ENCODE peak calls at places on chromosomes 16 and 17, in eight cellular contexts. One of them, this sample, is unnamed.

GRCh38 chr16:58847902-58848661 is 114.0 kb upstream of the GOT2 start:
- DNase-seq in OCI-LY7: no peak
- DNase-seq in effector CD4-positive, alpha-beta T cell: no peak
- DNase-seq in dorsolateral prefrontal cortex: no peak
- DNase-seq in EL: no peak
- DNase-seq in NCI-H1105: no peak
- DNase-seq in NT2/D1: peak; percentile 44
- DNase-seq in astrocyte of the cerebellum: no peak
- DNase-seq in this sample: no peak

GRCh38 chr16:55471448-55472097 is 7.4 kb upstream of the MMP2 start:
- DNase-seq in astrocyte of the cerebellum: no peak
- DNase-seq in effector CD4-positive, alpha-beta T cell: no peak
- DNase-seq in OCI-LY7: no peak
- DNase-seq in NCI-H1105: no peak
- DNase-seq in NT2/D1: no peak
- DNase-seq in EL: peak; percentile 89
- DNase-seq in dorsolateral prefrontal cortex: no peak
- DNase-seq in this sample: no peak

GRCh38 chr17:17132746-17133145 is 73.4 kb downstream of the PLD6 start:
- DNase-seq in NT2/D1: no peak
- DNase-seq in NCI-H1105: no peak
- DNase-seq in EL: no peak
- DNase-seq in astrocyte of the cerebellum: no peak
- DNase-seq in effector CD4-positive, alpha-beta T cell: no peak
- DNase-seq in OCI-LY7: no peak
- DNase-seq in dorsolateral prefrontal cortex: no peak
- DNase-seq in this sample: no peak

GRCh38 chr17:30236807-30237206 is 1.3 kb upstream of the SLC6A4 start:
- DNase-seq in EL: peak; percentile 56
- DNase-seq in dorsolateral prefrontal cortex: no peak
- DNase-seq in effector CD4-positive, alpha-beta T cell: no peak
- DNase-seq in NCI-H1105: no peak
- DNase-seq in OCI-LY7: no peak
- DNase-seq in NT2/D1: no peak
- DNase-seq in astrocyte of the cerebellum: no peak
- DNase-seq in this sample: no peak

GRCh38 chr17:48440660-48441059 is 10.6 kb upstream of the SKAP1 start:
- DNase-seq in EL: no peak
- DNase-seq in NT2/D1: no peak
- DNase-seq in astrocyte of the cerebellum: no peak
- DNase-seq in effector CD4-positive, alpha-beta T cell: no peak
- DNase-seq in NCI-H1105: no peak
- DNase-seq in OCI-LY7: peak; percentile 58
- DNase-seq in dorsolateral prefrontal cortex: no peak
- DNase-seq in this sample: no peak

GRCh38 chr17:6061290-6061689 is 8.9 kb upstream of the WSCD1 start:
- DNase-seq in astrocyte of the cerebellum: peak; percentile 38
- DNase-seq in dorsolateral prefrontal cortex: no peak
- DNase-seq in effector CD4-positive, alpha-beta T cell: no peak
- DNase-seq in EL: peak; percentile 71
- DNase-seq in NCI-H1105: no peak
- DNase-seq in NT2/D1: no peak
- DNase-seq in OCI-LY7: no peak
- DNase-seq in this sample: no peak

GRCh38 chr17:68599091-68599872 is 1.9 kb downstream of the FAM20A start:
- DNase-seq in NT2/D1: no peak
- DNase-seq in OCI-LY7: no peak
- DNase-seq in EL: peak; percentile 39
- DNase-seq in NCI-H1105: no peak
- DNase-seq in dorsolateral prefrontal cortex: no peak
- DNase-seq in effector CD4-positive, alpha-beta T cell: no peak
- DNase-seq in astrocyte of the cerebellum: no peak
- DNase-seq in this sample: no peak

GRCh38 chr17:44919411-44919810 is 4.1 kb upstream of the GFAP start:
- DNase-seq in NT2/D1: no peak
- DNase-seq in dorsolateral prefrontal cortex: no peak
- DNase-seq in effector CD4-positive, alpha-beta T cell: no peak
- DNase-seq in OCI-LY7: no peak
- DNase-seq in NCI-H1105: no peak
- DNase-seq in astrocyte of the cerebellum: no peak
- DNase-seq in EL: no peak
- DNase-seq in this sample: no peak

GRCh38 chr17:16283705-16284104 is 66.7 kb downstream of the PIGL start:
- DNase-seq in dorsolateral prefrontal cortex: no peak
- DNase-seq in effector CD4-positive, alpha-beta T cell: no peak
- DNase-seq in NCI-H1105: no peak
- DNase-seq in OCI-LY7: no peak
- DNase-seq in EL: peak; percentile 64
- DNase-seq in NT2/D1: no peak
- DNase-seq in astrocyte of the cerebellum: no peak
- DNase-seq in this sample: no peak

GRCh38 chr16:4345439-4346204 is 5.5 kb downstream of the PAM16 start:
- DNase-seq in astrocyte of the cerebellum: no peak
- DNase-seq in EL: no peak
- DNase-seq in dorsolateral prefrontal cortex: no peak
- DNase-seq in NCI-H1105: no peak
- DNase-seq in effector CD4-positive, alpha-beta T cell: no peak
- DNase-seq in OCI-LY7: no peak
- DNase-seq in NT2/D1: no peak
- DNase-seq in this sample: no peak

GRCh38 chr17:70687421-70687820 is 518.1 kb downstream of the KCNJ2 start:
- DNase-seq in OCI-LY7: no peak
- DNase-seq in NT2/D1: no peak
- DNase-seq in effector CD4-positive, alpha-beta T cell: no peak
- DNase-seq in dorsolateral prefrontal cortex: no peak
- DNase-seq in astrocyte of the cerebellum: no peak
- DNase-seq in NCI-H1105: no peak
- DNase-seq in EL: no peak
- DNase-seq in this sample: no peak

GRCh38 chr17:41178843-41179616 is 1.0 kb upstream of the KRTAP4-2 start:
- DNase-seq in effector CD4-positive, alpha-beta T cell: no peak
- DNase-seq in NT2/D1: no peak
- DNase-seq in EL: peak; percentile 64
- DNase-seq in NCI-H1105: no peak
- DNase-seq in astrocyte of the cerebellum: no peak
- DNase-seq in OCI-LY7: no peak
- DNase-seq in dorsolateral prefrontal cortex: no peak
- DNase-seq in this sample: no peak

GRCh38 chr17:47225436-47225858 is 16.3 kb downstream of the MYL4 start:
- DNase-seq in EL: peak; percentile 95
- DNase-seq in OCI-LY7: no peak
- DNase-seq in NT2/D1: no peak
- DNase-seq in dorsolateral prefrontal cortex: no peak
- DNase-seq in NCI-H1105: no peak
- DNase-seq in astrocyte of the cerebellum: peak; percentile 62
- DNase-seq in effector CD4-positive, alpha-beta T cell: no peak
- DNase-seq in this sample: no peak

GRCh38 chr16:13391337-13391736 is 489.9 kb downstream of the SHISA9 start:
- DNase-seq in OCI-LY7: peak; percentile 91
- DNase-seq in astrocyte of the cerebellum: no peak
- DNase-seq in EL: no peak
- DNase-seq in NT2/D1: no peak
- DNase-seq in NCI-H1105: no peak
- DNase-seq in dorsolateral prefrontal cortex: no peak
- DNase-seq in effector CD4-positive, alpha-beta T cell: no peak
- DNase-seq in this sample: no peak

GRCh38 chr17:9087921-9088320 is 66.6 kb downstream of the NTN1 start:
- DNase-seq in astrocyte of the cerebellum: no peak
- DNase-seq in OCI-LY7: no peak
- DNase-seq in EL: no peak
- DNase-seq in effector CD4-positive, alpha-beta T cell: no peak
- DNase-seq in NT2/D1: no peak
- DNase-seq in dorsolateral prefrontal cortex: no peak
- DNase-seq in NCI-H1105: no peak
- DNase-seq in this sample: no peak

GRCh38 chr16:70160821-70161220 is 12.8 kb upstream of the CLEC18C start:
- DNase-seq in effector CD4-positive, alpha-beta T cell: no peak
- DNase-seq in OCI-LY7: no peak
- DNase-seq in EL: no peak
- DNase-seq in NT2/D1: no peak
- DNase-seq in NCI-H1105: no peak
- DNase-seq in astrocyte of the cerebellum: no peak
- DNase-seq in dorsolateral prefrontal cortex: no peak
- DNase-seq in this sample: no peak

GRCh38 chr17:56648341-56648740 is 54.8 kb downstream of the NOG start:
- DNase-seq in NCI-H1105: no peak
- DNase-seq in EL: no peak
- DNase-seq in OCI-LY7: no peak
- DNase-seq in NT2/D1: no peak
- DNase-seq in effector CD4-positive, alpha-beta T cell: no peak
- DNase-seq in astrocyte of the cerebellum: no peak
- DNase-seq in dorsolateral prefrontal cortex: no peak
- DNase-seq in this sample: no peak

GRCh38 chr17:3968886-3969524 is 4.8 kb upstream of the ATP2A3 start:
- DNase-seq in NCI-H1105: no peak
- DNase-seq in EL: no peak
- DNase-seq in astrocyte of the cerebellum: no peak
- DNase-seq in NT2/D1: no peak
- DNase-seq in effector CD4-positive, alpha-beta T cell: no peak
- DNase-seq in dorsolateral prefrontal cortex: no peak
- DNase-seq in OCI-LY7: no peak
- DNase-seq in this sample: no peak

GRCh38 chr17:72187544-72187943 is 66.7 kb downstream of the SOX9 start:
- DNase-seq in OCI-LY7: no peak
- DNase-seq in NCI-H1105: no peak
- DNase-seq in effector CD4-positive, alpha-beta T cell: no peak
- DNase-seq in astrocyte of the cerebellum: no peak
- DNase-seq in NT2/D1: no peak
- DNase-seq in dorsolateral prefrontal cortex: no peak
- DNase-seq in EL: no peak
- DNase-seq in this sample: no peak

GRCh38 chr17:40461774-40462342 is 18.6 kb downstream of the IGFBP4 start:
- DNase-seq in astrocyte of the cerebellum: no peak
- DNase-seq in OCI-LY7: no peak
- DNase-seq in effector CD4-positive, alpha-beta T cell: no peak
- DNase-seq in EL: no peak
- DNase-seq in NCI-H1105: no peak
- DNase-seq in NT2/D1: no peak
- DNase-seq in dorsolateral prefrontal cortex: no peak
- DNase-seq in this sample: no peak

This sample was measured in activated CD4-positive, CD25-positive, alpha-beta regulatory T cell treated with anti-CD3 and anti-CD28 coated beads, Interleukin-2, amount 50 U/mL, for 72 hours.